ENCODE peak calls at places on chromosomes 7 and 10, in four cellular contexts. P, F, T and R are unnamed samples.

GRCh38 chr10:107971973-107972372 is 807.5 kb upstream of the SORCS1 start:
- DNase-seq in P (no peak), F (no peak), T (no peak), R (no peak)

GRCh38 chr7:30048582-30048981 is 20.4 kb downstream of the PLEKHA8 start:
- DNase-seq in P (no peak), F (no peak), T (no peak), R (no peak)

GRCh38 chr10:103181244-103181643 is 11.8 kb downstream of the NT5C2 start:
- DNase-seq in P (no peak), F (no peak), T (no peak), R (no peak)

GRCh38 chr10:21978191-21978862 is 25.2 kb downstream of the DNAJC1 start:
- DNase-seq in P (no peak), F (no peak), T (no peak), R (no peak)

GRCh38 chr10:4947635-4948596 is 15.3 kb upstream of the AKR1C1 start:
- DNase-seq in P (peak), F (peak), T (no peak), R (no peak)

GRCh38 chr10:3850999-3851937 is 66.3 kb upstream of the KLF6 start:
- DNase-seq in P (no peak), F (no peak), T (no peak), R (no peak)

GRCh38 chr7:141220263-141220662 is 146.4 kb downstream of the TMEM178B start:
- DNase-seq in P (no peak), F (no peak), T (no peak), R (no peak)

GRCh38 chr7:29607889-29608288 is 44.3 kb downstream of the PRR15 start:
- DNase-seq in P (no peak), F (no peak), T (no peak), R (no peak)

GRCh38 chr7:66557214-66558200 is 71.2 kb upstream of the KCTD7 start:
- DNase-seq in P (peak), F (peak), T (peak), R (peak)

GRCh38 chr7:92684274-92684673 is 94.1 kb upstream of the FAM133B start:
- DNase-seq in P (no peak), F (no peak), T (no peak), R (no peak)

GRCh38 chr7:95238252-95238938 is 85.9 kb downstream of the PON1 start:
- DNase-seq in P (no peak), F (no peak), T (no peak), R (no peak)

GRCh38 chr7:51187941-51188340 is 128.7 kb downstream of the COBL start:
- DNase-seq in P (peak), F (no peak), T (peak), R (no peak)
- TF ChIP-seq CTCF in P (peak), F (no peak), T (peak), R (no peak)

DNA sequence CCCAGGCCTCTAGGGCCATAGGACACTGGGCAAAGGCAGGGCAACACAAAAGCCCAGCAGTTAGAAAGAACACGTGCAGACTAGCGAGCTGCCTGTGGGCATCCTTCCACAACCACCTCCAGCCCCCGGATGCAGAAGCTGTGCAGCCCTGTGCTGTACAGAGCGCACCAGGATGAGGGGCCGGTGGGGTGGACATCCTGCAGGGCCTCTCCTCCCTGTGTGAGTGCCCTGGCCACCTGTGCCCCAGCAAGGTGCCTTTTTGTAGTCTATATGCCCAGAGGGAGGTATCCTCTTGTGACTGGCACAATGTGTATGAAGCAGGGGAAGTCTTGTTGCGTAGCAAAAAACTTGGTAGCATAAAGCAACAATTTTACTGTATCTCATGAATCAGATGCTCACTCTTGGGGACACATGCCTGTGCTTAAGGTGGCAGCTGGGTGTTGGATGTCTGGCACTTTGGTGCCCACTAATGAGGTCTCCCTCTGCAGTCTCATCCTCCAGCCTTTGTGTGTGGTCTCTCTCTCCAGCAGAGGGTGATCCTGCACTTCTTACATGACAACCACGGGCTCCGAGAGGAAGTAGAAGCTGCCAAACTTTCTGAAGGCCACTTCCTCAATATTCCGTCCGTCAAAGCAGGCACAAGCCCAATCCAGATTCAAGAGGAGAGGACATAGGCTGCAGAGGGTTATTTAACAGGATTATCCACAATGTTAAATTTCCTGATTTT is 8.7 kb downstream of the NCAPG2 start:
- DNase-seq in P (peak), F (peak), T (no peak), R (no peak)
- TF ChIP-seq POLR2A in P (no peak), F (no peak), T (no peak), R (no peak)

DNA sequence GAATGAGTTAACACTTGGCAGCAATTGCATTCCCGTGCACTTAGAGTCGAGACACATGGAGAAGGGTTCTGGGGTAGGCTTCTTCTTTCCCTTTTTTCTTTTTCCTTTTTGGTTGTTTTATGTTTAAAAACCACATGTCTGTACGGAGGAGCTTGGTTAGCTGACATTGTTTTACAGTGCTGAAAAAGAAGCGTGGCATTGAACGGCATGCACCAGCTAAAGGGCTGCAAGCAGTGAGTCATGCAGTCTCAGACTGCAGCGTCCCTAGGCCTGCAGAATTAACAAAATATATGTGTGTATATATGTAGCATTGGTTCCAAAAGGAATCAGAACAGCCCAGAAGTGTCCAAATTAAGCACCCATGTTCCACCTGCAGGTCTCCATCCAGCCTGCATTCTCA is 211.0 kb downstream of the TCF7L2 start:
- DNase-seq in P (no peak), F (no peak), T (no peak), R (no peak)
- TF ChIP-seq CTCF in P (no peak), F (no peak), T (no peak), R (no peak)

GRCh38 chr7:44321796-44322195 is 3.6 kb downstream of the CAMK2B start:
- DNase-seq in P (no peak), F (no peak), T (peak), R (no peak)

GRCh38 chr7:44320141-44320540 is 5.3 kb downstream of the CAMK2B start:
- DNase-seq in P (no peak), F (no peak), T (no peak), R (no peak)

GRCh38 chr7:44318296-44318695 is 7.1 kb downstream of the CAMK2B start:
- DNase-seq in P (no peak), F (no peak), T (no peak), R (peak)

GRCh38 chr7:44322631-44323363 is 2.6 kb downstream of the CAMK2B start:
- DNase-seq in P (peak), F (no peak), T (peak), R (peak)

GRCh38 chr7:44320794-44321371 is 4.5 kb downstream of the CAMK2B start:
- DNase-seq in P (peak), F (no peak), T (no peak), R (no peak)
- TF ChIP-seq POLR2A in P (no peak), F (no peak), T (no peak), R (no peak)

GRCh38 chr10:48636231-48636630 is 31.4 kb upstream of the ARHGAP22 start:
- DNase-seq in P (no peak), F (no peak), T (no peak), R (no peak)

GRCh38 chr10:48634984-48635557 is 30.2 kb upstream of the ARHGAP22 start:
- DNase-seq in P (no peak), F (no peak), T (no peak), R (no peak)

GRCh38 chr10:48638158-48638557 is 33.3 kb upstream of the ARHGAP22 start:
- DNase-seq in P (no peak), F (no peak), T (no peak), R (peak)

GRCh38 chr10:48638739-48639527 is 34.1 kb upstream of the ARHGAP22 start:
- DNase-seq in P (no peak), F (no peak), T (no peak), R (peak)

GRCh38 chr10:48636901-48637300 is 32.0 kb upstream of the ARHGAP22 start:
- DNase-seq in P (no peak), F (no peak), T (no peak), R (peak)
- TF ChIP-seq CTCF in P (no peak), F (no peak), T (no peak), R (no peak)

GRCh38 chr7:100267648-100268047 is 39.9 kb upstream of the SPDYE3 start:
- DNase-seq in P (no peak), F (no peak), T (no peak), R (no peak)

GRCh38 chr7:100275120-100275519 is 32.4 kb upstream of the SPDYE3 start:
- DNase-seq in P (no peak), F (no peak), T (no peak), R (no peak)

GRCh38 chr7:100266576-100267354 is 40.7 kb upstream of the SPDYE3 start:
- DNase-seq in P (no peak), F (no peak), T (no peak), R (no peak)

GRCh38 chr7:100271716-100272537 is 35.6 kb upstream of the SPDYE3 start:
- DNase-seq in P (peak), F (peak), T (peak), R (peak)
- TF ChIP-seq POLR2A in P (peak), F (peak), T (peak), R (no peak)

DNA sequence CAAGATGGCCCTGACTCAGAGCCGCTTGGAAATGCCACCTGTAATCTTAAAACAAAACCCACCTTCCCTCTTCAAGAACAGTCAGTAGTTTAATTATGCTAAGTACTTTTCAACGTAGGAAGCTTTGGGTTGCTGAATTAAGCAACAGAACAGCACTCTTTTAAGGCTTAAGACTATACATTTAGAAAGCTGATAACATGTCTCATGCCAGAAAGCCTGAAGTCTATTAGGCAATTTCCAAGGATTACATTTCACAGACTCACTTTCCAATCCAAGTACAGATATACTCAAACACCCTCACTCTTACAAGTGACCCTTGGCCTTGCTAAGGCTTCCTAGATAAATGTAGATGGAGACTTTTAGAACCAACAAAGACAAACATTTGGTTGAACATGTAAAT is 282.9 kb upstream of the NRP1 start:
- DNase-seq in P (no peak), F (no peak), T (no peak), R (no peak)
- TF ChIP-seq CTCF in P (no peak), F (no peak), T (no peak), R (no peak)

DNA sequence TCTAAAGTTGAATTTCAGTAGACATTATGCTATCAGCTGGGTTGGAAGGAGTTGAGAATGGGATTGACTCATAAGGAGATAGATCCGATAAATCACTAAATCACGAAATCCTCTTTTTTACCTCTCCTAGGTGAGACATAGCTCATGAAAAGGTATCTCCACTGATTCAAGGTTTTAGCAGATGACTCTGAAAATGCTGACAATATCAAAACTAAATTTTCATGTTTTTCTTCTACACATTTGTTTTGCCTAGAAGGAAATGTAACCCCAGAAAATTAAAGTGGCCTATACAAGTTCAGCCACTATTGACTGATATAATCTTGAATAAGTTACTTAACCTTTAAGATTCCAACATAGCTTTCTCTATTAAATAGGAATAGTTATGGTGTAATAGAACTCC is 82.2 kb upstream of the VWDE start:
- DNase-seq in P (no peak), F (no peak), T (no peak), R (no peak)
- TF ChIP-seq POLR2A in P (no peak), F (no peak), T (no peak), R (no peak)

GRCh38 chr10:230758-231157 is 95.5 kb downstream of the ZMYND11 start:
- DNase-seq in P (no peak), F (no peak), T (no peak), R (no peak)
- TF ChIP-seq CTCF in P (peak), F (no peak), T (peak), R (no peak)